ENCODE peak calls at places on chromosomes 5 and 9, in four cellular contexts. H, O, M and X are unnamed samples.

GRCh38 chr5:151742870-151743294 is 15.5 kb downstream of the ATOX1 start:
- DNase-seq in H (peak), M (peak), O (no peak), X (no peak)

GRCh38 chr5:16577677-16578076 is 39.1 kb downstream of the RETREG1 start:
- DNase-seq in M (no peak), O (no peak), H (no peak), X (no peak)

GRCh38 chr5:56816546-56817081 is 1.3 kb downstream of the MAP3K1 start:
- DNase-seq in M (peak), H (peak), O (no peak), X (no peak)

GRCh38 chr5:176856746-176857145 is 42.4 kb downstream of the HK3 start:
- DNase-seq in H (no peak), M (no peak), O (no peak), X (no peak)

GRCh38 chr5:6633469-6634326 is 458 bp downstream of the SRD5A1 start:
- DNase-seq in O (no peak), H (peak), M (peak), X (no peak)

GRCh38 chr9:79357185-79357584 is 214.6 kb upstream of the TLE4 start:
- DNase-seq in M (no peak), H (no peak), O (no peak), X (no peak)

GRCh38 chr5:42583322-42583721 is 160.1 kb downstream of the GHR start:
- DNase-seq in M (no peak), H (peak), O (no peak), X (no peak)

GRCh38 chr9:103837940-103838339 is 256.2 kb upstream of the SMC2 start:
- DNase-seq in M (no peak), H (no peak), O (no peak), X (no peak)

GRCh38 chr5:38370341-38371100 is 112.2 kb downstream of the EGFLAM start:
- DNase-seq in O (no peak), H (no peak), M (no peak), X (no peak)

GRCh38 chr5:178297751-178298150 is 65.1 kb upstream of the PHYKPL start:
- DNase-seq in M (no peak), H (no peak), O (no peak), X (no peak)

GRCh38 chr9:87405677-87406544 is 91.8 kb upstream of the DAPK1 start:
- DNase-seq in M (no peak), H (no peak), O (no peak), X (no peak)

GRCh38 chr5:50415912-50416311 is 25.2 kb downstream of the EMB start:
- DNase-seq in H (peak), M (no peak), O (no peak), X (no peak)

GRCh38 chr5:154466671-154467070 is 11.4 kb downstream of the HAND1 start:
- DNase-seq in H (no peak), O (no peak), M (no peak), X (no peak)

GRCh38 chr9:115593587-115594091 is 475.7 kb upstream of the TNC start:
- DNase-seq in O (no peak), H (peak), M (no peak), X (no peak)

GRCh38 chr9:32884482-32884881 is 101.1 kb downstream of the TMEM215 start:
- DNase-seq in M (no peak), O (no peak), H (no peak), X (no peak)

GRCh38 chr9:113656771-113657670 is 193.5 kb downstream of the RGS3 start:
- DNase-seq in O (no peak), M (no peak), H (no peak), X (no peak)

GRCh38 chr5:72082048-72082447 is 25.2 kb upstream of the MAP1B start:
- DNase-seq in H (no peak), M (no peak), O (no peak), X (no peak)

GRCh38 chr5:139648205-139649081 is at the start of gene CXXC5:
- DNase-seq in O (no peak), H (peak), M (peak), X (no peak)

GRCh38 chr5:139975942-139976341 is 67.2 kb downstream of the NRG2 start:
- DNase-seq in O (no peak), M (no peak), H (no peak), X (no peak)

GRCh38 chr9:33329117-33329563 is 38.8 kb downstream of the NFX1 start:
- DNase-seq in H (no peak), M (no peak), O (peak), X (peak)

GRCh38 chr9:94086468-94086867 is 2.2 kb downstream of the PTPDC1 start:
- DNase-seq in H (no peak), M (no peak), O (no peak), X (no peak)

GRCh38 chr9:81374881-81375280 is 314.5 kb downstream of the TLE1 start:
- DNase-seq in O (no peak), M (no peak), H (no peak), X (no peak)

GRCh38 chr5:143341807-143342570 is 61.5 kb downstream of the NR3C1 start:
- DNase-seq in M (no peak), O (no peak), H (no peak), X (no peak)

GRCh38 chr9:92807031-92807756 is 42.6 kb upstream of the BICD2 start:
- DNase-seq in M (no peak), H (no peak), O (no peak), X (no peak)

GRCh38 chr5:17228833-17229291 is 11.4 kb downstream of the BASP1 start:
- DNase-seq in H (no peak), O (no peak), M (no peak), X (no peak)

GRCh38 chr9:95336281-95336680 is 18.8 kb upstream of the FANCC start:
- DNase-seq in O (no peak), H (no peak), M (no peak), X (no peak)

GRCh38 chr5:128346038-128346437 is 192.0 kb downstream of the FBN2 start:
- DNase-seq in M (no peak), H (no peak), O (no peak), X (no peak)